ENCODE peak calls at places on chromosomes 4 and X, in seven cellular contexts. One of them, this sample, is unnamed.

GRCh38 chr4:126318376-126318775 is 1003.6 kb downstream of the FAT4 start:
- DNase-seq in hepatocyte: no peak
- DNase-seq in SJCRH30: peak; percentile 66
- DNase-seq in mucosa of descending colon: no peak
- DNase-seq in H7: no peak
- DNase-seq in suprapubic skin: no peak
- DNase-seq in cardiac muscle cell: no peak
- DNase-seq in this sample: no peak

GRCh38 chrX:38583185-38583584 is 21.8 kb downstream of the TSPAN7 start:
- DNase-seq in cardiac muscle cell: no peak
- DNase-seq in H7: no peak
- DNase-seq in hepatocyte: no peak
- DNase-seq in suprapubic skin: no peak
- DNase-seq in mucosa of descending colon: no peak
- DNase-seq in SJCRH30: no peak
- DNase-seq in this sample: no peak

GRCh38 chrX:118615141-118615540 is 112.3 kb upstream of the IL13RA1 start:
- DNase-seq in mucosa of descending colon: no peak
- DNase-seq in hepatocyte: no peak
- DNase-seq in SJCRH30: peak; percentile 27
- DNase-seq in cardiac muscle cell: no peak
- DNase-seq in suprapubic skin: no peak
- DNase-seq in H7: no peak
- DNase-seq in this sample: no peak

GRCh38 chrX:135185795-135186443 is 14.7 kb upstream of the CT55 start:
- DNase-seq in cardiac muscle cell: peak; percentile 58
- DNase-seq in H7: peak; percentile 71
- DNase-seq in mucosa of descending colon: peak; percentile 26
- DNase-seq in suprapubic skin: no peak
- DNase-seq in hepatocyte: peak; percentile 44
- DNase-seq in SJCRH30: peak; percentile 83
- DNase-seq in this sample: peak; percentile 53

GRCh38 chr4:5203925-5204324 is 152.6 kb downstream of the STK32B start:
- DNase-seq in mucosa of descending colon: no peak
- DNase-seq in cardiac muscle cell: no peak
- DNase-seq in suprapubic skin: no peak
- DNase-seq in SJCRH30: no peak
- DNase-seq in H7: no peak
- DNase-seq in hepatocyte: no peak
- DNase-seq in this sample: no peak

GRCh38 chr4:132071815-132072214 is 1077.3 kb upstream of the PCDH10 start:
- DNase-seq in hepatocyte: no peak
- DNase-seq in SJCRH30: no peak
- DNase-seq in cardiac muscle cell: peak; percentile 15
- DNase-seq in mucosa of descending colon: no peak
- DNase-seq in H7: no peak
- DNase-seq in suprapubic skin: no peak
- DNase-seq in this sample: no peak

GRCh38 chrX:2500091-2500680 is 590 bp downstream of the DHRSX start:
- DNase-seq in hepatocyte: peak; percentile 61
- DNase-seq in SJCRH30: peak; percentile 37
- DNase-seq in mucosa of descending colon: peak; percentile 58
- DNase-seq in suprapubic skin: no peak
- DNase-seq in H7: peak; percentile 92
- DNase-seq in cardiac muscle cell: peak; percentile 50
- DNase-seq in this sample: peak; percentile 27

GRCh38 chr4:119135721-119136121 is at the start of gene MYOZ2:
- DNase-seq in hepatocyte: no peak
- DNase-seq in cardiac muscle cell: no peak
- DNase-seq in mucosa of descending colon: no peak
- DNase-seq in SJCRH30: peak; percentile 41
- DNase-seq in H7: no peak
- DNase-seq in suprapubic skin: no peak
- DNase-seq in this sample: no peak

GRCh38 chr4:26130173-26130572 is 190.6 kb upstream of the RBPJ start:
- DNase-seq in suprapubic skin: no peak
- DNase-seq in cardiac muscle cell: no peak
- DNase-seq in H7: no peak
- DNase-seq in mucosa of descending colon: no peak
- DNase-seq in hepatocyte: no peak
- DNase-seq in SJCRH30: no peak
- DNase-seq in this sample: no peak

GRCh38 chr4:110867251-110867960 is 244.5 kb upstream of the PITX2 start:
- DNase-seq in suprapubic skin: no peak
- DNase-seq in SJCRH30: peak; percentile 47
- DNase-seq in hepatocyte: no peak
- DNase-seq in mucosa of descending colon: no peak
- DNase-seq in H7: no peak
- DNase-seq in cardiac muscle cell: no peak
- DNase-seq in this sample: no peak

GRCh38 chr4:118985170-118986000 is 96.7 kb downstream of the SYNPO2 start:
- DNase-seq in SJCRH30: no peak
- DNase-seq in mucosa of descending colon: no peak
- DNase-seq in suprapubic skin: no peak
- DNase-seq in H7: no peak
- DNase-seq in hepatocyte: no peak
- DNase-seq in cardiac muscle cell: no peak
- DNase-seq in this sample: no peak

GRCh38 chrX:148691456-148691855 is 191.0 kb downstream of the AFF2 start:
- DNase-seq in H7: no peak
- DNase-seq in hepatocyte: no peak
- DNase-seq in mucosa of descending colon: no peak
- DNase-seq in cardiac muscle cell: no peak
- DNase-seq in SJCRH30: peak; percentile 0
- DNase-seq in suprapubic skin: no peak
- DNase-seq in this sample: no peak

GRCh38 chr4:157217708-157218107 is 2.8 kb upstream of the GRIA2 start:
- DNase-seq in hepatocyte: peak; percentile 30
- DNase-seq in mucosa of descending colon: no peak
- DNase-seq in SJCRH30: peak; percentile 22
- DNase-seq in H7: no peak
- DNase-seq in cardiac muscle cell: peak; percentile 46
- DNase-seq in suprapubic skin: no peak
- DNase-seq in this sample: no peak

GRCh38 chr4:150256841-150257273 is 178.6 kb downstream of the DCLK2 start:
- DNase-seq in suprapubic skin: no peak
- DNase-seq in SJCRH30: no peak
- DNase-seq in mucosa of descending colon: peak; percentile 75
- DNase-seq in cardiac muscle cell: no peak
- DNase-seq in H7: peak; percentile 86
- DNase-seq in hepatocyte: peak; percentile 62
- DNase-seq in this sample: peak; percentile 54

GRCh38 chr4:165540206-165540865 is 161.5 kb downstream of the CPE start:
- DNase-seq in suprapubic skin: no peak
- DNase-seq in mucosa of descending colon: no peak
- DNase-seq in SJCRH30: no peak
- DNase-seq in H7: no peak
- DNase-seq in cardiac muscle cell: no peak
- DNase-seq in hepatocyte: no peak
- DNase-seq in this sample: no peak

GRCh38 chrX:25523574-25523973 is 507.8 kb upstream of the ARX start:
- DNase-seq in mucosa of descending colon: peak; percentile 1
- DNase-seq in suprapubic skin: no peak
- DNase-seq in H7: peak; percentile 59
- DNase-seq in cardiac muscle cell: peak; percentile 71
- DNase-seq in SJCRH30: peak; percentile 52
- DNase-seq in hepatocyte: peak; percentile 65
- DNase-seq in this sample: peak; percentile 24

GRCh38 chr4:53783208-53783859 is 192.0 kb upstream of the LNX1 start:
- DNase-seq in SJCRH30: no peak
- DNase-seq in suprapubic skin: no peak
- DNase-seq in cardiac muscle cell: peak; percentile 51
- DNase-seq in mucosa of descending colon: no peak
- DNase-seq in hepatocyte: no peak
- DNase-seq in H7: no peak
- DNase-seq in this sample: no peak

GRCh38 chr4:101954975-101955678 is 164.6 kb downstream of the BANK1 start:
- DNase-seq in cardiac muscle cell: no peak
- DNase-seq in mucosa of descending colon: no peak
- DNase-seq in suprapubic skin: no peak
- DNase-seq in hepatocyte: no peak
- DNase-seq in H7: no peak
- DNase-seq in SJCRH30: peak; percentile 26
- DNase-seq in this sample: no peak
- H3K36me3 ChIP-seq in cardiac muscle cell: no peaks in the 10 kb centered on the region
- H3K36me3 ChIP-seq in mucosa of descending colon: no peaks in the 10 kb centered on the region
- H3K36me3 ChIP-seq in suprapubic skin: no peaks in the 10 kb centered on the region
- H3K36me3 ChIP-seq in hepatocyte: no peaks in the 10 kb centered on the region
- H3K36me3 ChIP-seq in H7: no peaks in the 10 kb centered on the region
- H3K36me3 ChIP-seq in SJCRH30: no peaks in the 10 kb centered on the region
- H3K36me3 ChIP-seq in this sample: no peaks in the 10 kb centered on the region

DNA sequence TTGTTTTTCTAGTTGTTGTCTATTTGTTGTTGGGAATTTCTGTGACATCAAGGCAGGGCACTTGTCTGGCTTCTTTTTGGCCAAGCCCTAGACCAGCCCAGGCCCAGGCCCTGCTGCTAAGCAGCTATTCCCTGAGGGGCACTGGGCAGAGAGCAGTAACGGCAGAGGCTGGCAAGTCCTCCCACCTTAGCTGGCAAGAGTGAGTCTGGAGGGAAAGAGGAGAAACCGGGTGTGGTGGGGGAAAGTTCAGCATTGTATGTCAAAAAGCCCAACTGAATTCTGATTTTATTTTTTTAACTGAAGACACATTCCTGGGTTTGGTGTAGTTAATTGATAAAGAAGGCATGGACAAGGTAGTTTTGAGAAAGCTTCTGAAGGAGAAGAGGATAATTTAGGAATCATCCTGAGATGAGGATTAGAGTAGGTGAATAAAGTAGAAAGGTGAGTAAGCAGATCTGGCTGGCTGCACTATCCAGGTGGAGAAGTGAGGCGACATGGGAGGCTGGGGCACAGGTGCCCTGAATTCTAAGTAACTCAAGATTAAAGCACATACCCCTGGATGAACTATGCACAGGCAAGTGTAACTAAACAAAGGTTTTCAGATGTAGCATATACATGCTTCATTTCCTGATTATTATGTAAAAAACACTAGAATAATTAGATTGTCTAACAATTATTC is 57.4 kb downstream of the TAPT1 start:
- DNase-seq in hepatocyte: no peak
- DNase-seq in cardiac muscle cell: no peak
- DNase-seq in SJCRH30: no peak
- DNase-seq in H7: no peak
- DNase-seq in suprapubic skin: no peak
- DNase-seq in mucosa of descending colon: peak; percentile 55
- DNase-seq in this sample: no peak
- H3K36me3 ChIP-seq in hepatocyte: no peaks in the 10 kb centered on the region
- H3K36me3 ChIP-seq in cardiac muscle cell: peaks cover 22% of the 10 kb centered on the region
- H3K36me3 ChIP-seq in SJCRH30: peaks cover 6% of the 10 kb centered on the region
- H3K36me3 ChIP-seq in H7: peaks cover 3% of the 10 kb centered on the region
- H3K36me3 ChIP-seq in suprapubic skin: peaks cover 77% of the 10 kb centered on the region
- H3K36me3 ChIP-seq in mucosa of descending colon: no peaks in the 10 kb centered on the region
- H3K36me3 ChIP-seq in this sample: peaks cover 17% of the 10 kb centered on the region

GRCh38 chr4:73185903-73186302 is 72.7 kb downstream of the ANKRD17 start:
- DNase-seq in suprapubic skin: no peak
- DNase-seq in cardiac muscle cell: no peak
- DNase-seq in SJCRH30: no peak
- DNase-seq in hepatocyte: no peak
- DNase-seq in H7: no peak
- DNase-seq in mucosa of descending colon: no peak
- DNase-seq in this sample: no peak
- H3K36me3 ChIP-seq in suprapubic skin: no peaks in the 10 kb centered on the region
- H3K36me3 ChIP-seq in cardiac muscle cell: no peaks in the 10 kb centered on the region
- H3K36me3 ChIP-seq in SJCRH30: peaks cover 24% of the 10 kb centered on the region
- H3K36me3 ChIP-seq in hepatocyte: no peaks in the 10 kb centered on the region
- H3K36me3 ChIP-seq in H7: no peaks in the 10 kb centered on the region
- H3K36me3 ChIP-seq in mucosa of descending colon: no peaks in the 10 kb centered on the region
- H3K36me3 ChIP-seq in this sample: peaks cover 7% of the 10 kb centered on the region

GRCh38 chr4:6857009-6857882 is 52.4 kb upstream of the TBC1D14 start:
- DNase-seq in H7: no peak
- DNase-seq in SJCRH30: no peak
- DNase-seq in suprapubic skin: no peak
- DNase-seq in hepatocyte: no peak
- DNase-seq in cardiac muscle cell: no peak
- DNase-seq in mucosa of descending colon: no peak
- DNase-seq in this sample: no peak

GRCh38 chr4:6858997-6859396 is 50.6 kb upstream of the TBC1D14 start:
- DNase-seq in suprapubic skin: no peak
- DNase-seq in cardiac muscle cell: no peak
- DNase-seq in H7: no peak
- DNase-seq in SJCRH30: no peak
- DNase-seq in mucosa of descending colon: no peak
- DNase-seq in hepatocyte: no peak
- DNase-seq in this sample: no peak

GRCh38 chr4:6855692-6856297 is 53.8 kb upstream of the TBC1D14 start:
- DNase-seq in SJCRH30: peak; percentile 55
- DNase-seq in hepatocyte: peak; percentile 36
- DNase-seq in H7: no peak
- DNase-seq in cardiac muscle cell: peak; percentile 66
- DNase-seq in suprapubic skin: no peak
- DNase-seq in mucosa of descending colon: no peak
- DNase-seq in this sample: no peak

GRCh38 chr4:6854098-6854744 is 55.4 kb upstream of the TBC1D14 start:
- DNase-seq in SJCRH30: no peak
- DNase-seq in suprapubic skin: no peak
- DNase-seq in mucosa of descending colon: no peak
- DNase-seq in H7: no peak
- DNase-seq in hepatocyte: no peak
- DNase-seq in cardiac muscle cell: no peak
- DNase-seq in this sample: no peak

GRCh38 chr4:6856391-6856790 is 53.2 kb upstream of the TBC1D14 start:
- DNase-seq in H7: no peak
- DNase-seq in cardiac muscle cell: no peak
- DNase-seq in SJCRH30: no peak
- DNase-seq in suprapubic skin: no peak
- DNase-seq in mucosa of descending colon: no peak
- DNase-seq in hepatocyte: no peak
- DNase-seq in this sample: no peak
- H3K36me3 ChIP-seq in H7: peaks cover 8% of the 10 kb centered on the region
- H3K36me3 ChIP-seq in cardiac muscle cell: peaks cover 10% of the 10 kb centered on the region
- H3K36me3 ChIP-seq in SJCRH30: peaks cover 40% of the 10 kb centered on the region
- H3K36me3 ChIP-seq in suprapubic skin: peaks cover 15% of the 10 kb centered on the region
- H3K36me3 ChIP-seq in mucosa of descending colon: no peaks in the 10 kb centered on the region
- H3K36me3 ChIP-seq in hepatocyte: no peaks in the 10 kb centered on the region
- H3K36me3 ChIP-seq in this sample: peaks cover 32% of the 10 kb centered on the region

GRCh38 chr4:7061815-7062214 is 6.0 kb downstream of the GRPEL1 start:
- DNase-seq in H7: no peak
- DNase-seq in hepatocyte: no peak
- DNase-seq in SJCRH30: no peak
- DNase-seq in suprapubic skin: peak; percentile 31
- DNase-seq in mucosa of descending colon: no peak
- DNase-seq in cardiac muscle cell: no peak
- DNase-seq in this sample: no peak

GRCh38 chr4:7059673-7060072 is 8.2 kb downstream of the GRPEL1 start:
- DNase-seq in mucosa of descending colon: no peak
- DNase-seq in suprapubic skin: peak; percentile 35
- DNase-seq in cardiac muscle cell: no peak
- DNase-seq in hepatocyte: no peak
- DNase-seq in H7: no peak
- DNase-seq in SJCRH30: no peak
- DNase-seq in this sample: no peak

GRCh38 chr4:7055990-7056325 is 11.9 kb downstream of the GRPEL1 start:
- DNase-seq in H7: no peak
- DNase-seq in suprapubic skin: no peak
- DNase-seq in mucosa of descending colon: no peak
- DNase-seq in cardiac muscle cell: no peak
- DNase-seq in hepatocyte: no peak
- DNase-seq in SJCRH30: no peak
- DNase-seq in this sample: no peak

GRCh38 chr4:7060346-7061150 is 7.3 kb downstream of the GRPEL1 start:
- DNase-seq in SJCRH30: no peak
- DNase-seq in H7: no peak
- DNase-seq in cardiac muscle cell: no peak
- DNase-seq in suprapubic skin: peak; percentile 61
- DNase-seq in mucosa of descending colon: no peak
- DNase-seq in hepatocyte: no peak
- DNase-seq in this sample: no peak

GRCh38 chr4:7058792-7059191 is 9.1 kb downstream of the GRPEL1 start:
- DNase-seq in H7: no peak
- DNase-seq in cardiac muscle cell: no peak
- DNase-seq in SJCRH30: no peak
- DNase-seq in suprapubic skin: no peak
- DNase-seq in mucosa of descending colon: no peak
- DNase-seq in hepatocyte: no peak
- DNase-seq in this sample: no peak
- H3K36me3 ChIP-seq in H7: peaks cover 21% of the 10 kb centered on the region
- H3K36me3 ChIP-seq in cardiac muscle cell: peaks cover 37% of the 10 kb centered on the region
- H3K36me3 ChIP-seq in SJCRH30: peaks cover 66% of the 10 kb centered on the region
- H3K36me3 ChIP-seq in suprapubic skin: peaks cover 84% of the 10 kb centered on the region
- H3K36me3 ChIP-seq in mucosa of descending colon: peaks cover 4% of the 10 kb centered on the region
- H3K36me3 ChIP-seq in hepatocyte: no peaks in the 10 kb centered on the region
- H3K36me3 ChIP-seq in this sample: peaks cover 85% of the 10 kb centered on the region